ENCODE peak calls at places on chromosomes 6 and 20, in seven cellular contexts. B, T, U, M, S, W and Y are unnamed samples.

GRCh38 chr6:88008411-88008810 is 39.2 kb upstream of the SPACA1 start:
- DNase-seq in M (no peak), W (no peak), B (no peak), S (no peak), T (no peak), U (no peak), Y (no peak)

GRCh38 chr6:162973975-162974374 is 246.2 kb downstream of the PACRG start:
- DNase-seq in M (no peak), U (no peak), S (no peak), W (no peak), B (no peak), T (no peak), Y (no peak)

GRCh38 chr6:53046274-53046673 is 18.9 kb upstream of the FBXO9 start:
- DNase-seq in S (no peak), U (no peak), W (no peak), T (no peak), M (no peak), B (no peak), Y (no peak)

GRCh38 chr20:20603339-20603990 is 109.0 kb downstream of the RALGAPA2 start:
- DNase-seq in B (no peak), S (no peak), M (peak), U (no peak), T (no peak), W (peak), Y (no peak)

GRCh38 chr6:16594849-16595248 is 166.4 kb downstream of the ATXN1 start:
- DNase-seq in T (no peak), W (no peak), S (no peak), M (no peak), B (no peak), U (no peak), Y (no peak)

GRCh38 chr6:34243901-34244884 is 4.6 kb downstream of the SMIM29 start:
- DNase-seq in B (peak), S (peak), M (peak), W (no peak), U (peak), T (no peak), Y (peak)

GRCh38 chr6:3228791-3229565 is 1.5 kb upstream of the TUBB2B start:
- DNase-seq in M (no peak), B (no peak), T (peak), S (peak), U (no peak), W (no peak), Y (no peak)

GRCh38 chr20:31630187-31630790 is 7.4 kb upstream of the COX4I2 start:
- DNase-seq in B (no peak), M (no peak), T (no peak), U (no peak), W (no peak), S (no peak), Y (no peak)

GRCh38 chr6:166556871-166557322 is 29.6 kb downstream of the RAMACL start:
- DNase-seq in S (peak), W (no peak), T (no peak), B (peak), U (no peak), M (peak), Y (peak)

GRCh38 chr20:64188682-64189529 is 24.7 kb downstream of the MYT1 start:
- DNase-seq in W (no peak), S (no peak), B (peak), M (no peak), U (no peak), T (no peak), Y (no peak)

GRCh38 chr6:152330984-152331383 is 306.2 kb downstream of the SYNE1 start:
- DNase-seq in U (no peak), B (no peak), S (no peak), W (no peak), T (no peak), M (no peak), Y (no peak)

GRCh38 chr20:51365670-51366069 is 176.8 kb downstream of the NFATC2 start:
- DNase-seq in M (no peak), S (no peak), B (no peak), U (peak), W (no peak), T (no peak), Y (peak)

GRCh38 chr6:167560673-167561569 is 236.0 kb downstream of the TTLL2 start:
- DNase-seq in M (no peak), T (no peak), U (no peak), B (no peak), W (no peak), S (no peak), Y (no peak)

GRCh38 chr20:17023811-17024210 is 203.0 kb upstream of the PCSK2 start:
- DNase-seq in B (no peak), W (no peak), M (no peak), S (peak), T (no peak), U (no peak), Y (no peak)

GRCh38 chr20:57663241-57663640 is 43.0 kb upstream of the ZBP1 start:
- DNase-seq in T (no peak), M (no peak), B (peak), W (no peak), U (no peak), S (peak), Y (peak)

GRCh38 chr6:99612551-99613397 is 6.1 kb downstream of the PRDM13 start:
- DNase-seq in M (no peak), S (no peak), U (no peak), W (no peak), T (no peak), B (no peak), Y (no peak)

GRCh38 chr6:65202738-65203137 is 504.3 kb downstream of the EYS start:
- DNase-seq in B (no peak), W (no peak), U (no peak), S (no peak), M (no peak), T (no peak), Y (no peak)